ENCODE peak calls at places on chromosome 20, in nine cellular contexts. H is naive thymus-derived CD8-positive, alpha-beta T cell; M is cardiac septum; J is CD8-positive, alpha-beta T cell; Z is NCI-H1436; D is KBM-7; C is D341Med; T is epithelial cell of esophagus; S is ureter. I is an unnamed sample.
A peak's percentile ranks its signal among the peaks of the same experiment; 100 is the strongest.

GRCh38 chr20:20627471-20627870 is 85.0 kb downstream of the RALGAPA2 start:
- DNase-seq in D (no peak), C (no peak), H (no peak), J (no peak), T (no peak), Z (no peak), M (no peak), S (no peak), I (no peak)

GRCh38 chr20:57735831-57736737 is 26.3 kb upstream of the PMEPA1 start:
- DNase-seq in H (no peak), D (no peak), Z (peak; percentile 29), C (no peak), M (no peak), S (no peak), T (no peak), J (no peak), I (peak; percentile 16)

GRCh38 chr20:50679753-50680105 is 11.6 kb downstream of the RIPOR3 start:
- DNase-seq in H (no peak), C (peak; percentile 15), M (no peak), Z (no peak), J (no peak), D (no peak), S (no peak), T (no peak), I (no peak)

GRCh38 chr20:50762435-50763201 is 31.2 kb downstream of the PARD6B start:
- DNase-seq in Z (no peak), J (no peak), T (peak; percentile 75), M (peak; percentile 87), C (no peak), H (no peak), D (no peak), S (peak; percentile 72), I (peak; percentile 88)

GRCh38 chr20:43988867-43989266 is 74.2 kb downstream of the TOX2 start:
- DNase-seq in C (no peak), Z (no peak), J (no peak), D (no peak), S (no peak), T (no peak), H (no peak), M (no peak), I (no peak)

GRCh38 chr20:61797200-61797599 is 268.5 kb downstream of the TAF4 start:
- DNase-seq in T (no peak), J (no peak), H (no peak), M (no peak), Z (no peak), D (peak; percentile 3), C (no peak), S (no peak), I (no peak)

GRCh38 chr20:50221501-50222323 is 31.1 kb downstream of the CEBPB start:
- DNase-seq in J (no peak), D (no peak), T (peak; percentile 61), M (peak; percentile 86), C (no peak), S (no peak), Z (no peak), H (no peak), I (peak; percentile 61)

GRCh38 chr20:63024573-63025392 is 18.0 kb upstream of the BHLHE23 start:
- DNase-seq in M (no peak), T (no peak), D (no peak), H (no peak), J (peak; percentile 6), Z (no peak), C (no peak), S (no peak), I (no peak)

GRCh38 chr20:44993343-44993742 is 27.0 kb downstream of the STK4 start:
- DNase-seq in S (no peak), T (peak; percentile 33), C (no peak), H (no peak), Z (no peak), M (no peak), D (peak; percentile 19), J (no peak), I (no peak)

GRCh38 chr20:8837396-8837795 is 231.5 kb upstream of the PLCB4 start:
- DNase-seq in D (no peak), J (no peak), T (peak; percentile 44), H (no peak), Z (no peak), S (no peak), M (no peak), C (no peak), I (no peak)

GRCh38 chr20:1486566-1486965 is 4.7 kb downstream of the SIRPB2 start:
- DNase-seq in T (peak; percentile 54), H (no peak), M (no peak), Z (no peak), S (no peak), C (no peak), J (no peak), D (no peak), I (no peak)

GRCh38 chr20:19867074-19867473 is 109.0 kb downstream of the RIN2 start:
- DNase-seq in H (no peak), J (no peak), S (no peak), D (no peak), M (no peak), T (peak; percentile 65), Z (no peak), C (no peak), I (no peak)

GRCh38 chr20:62476074-62476838 is 461 bp upstream of the GATA5 start:
- DNase-seq in D (no peak), Z (no peak), T (no peak), J (no peak), M (no peak), S (no peak), C (peak; percentile 56), H (no peak), I (no peak)

GRCh38 chr20:50958733-50959542 is at the start of gene MOCS3:
- DNase-seq in M (peak; percentile 92), D (no peak), Z (peak; percentile 91), J (peak; percentile 90), H (peak; percentile 84), S (peak; percentile 90), T (peak; percentile 96), C (peak; percentile 84), I (peak; percentile 80)

GRCh38 chr20:38196016-38196415 is 30.9 kb upstream of the TGM2 start:
- DNase-seq in D (no peak), S (no peak), M (peak; percentile 46), T (no peak), Z (no peak), J (no peak), H (no peak), C (peak; percentile 9), I (no peak)

GRCh38 chr20:59938696-59939051 is 1.4 kb downstream of the PPP1R3D start:
- DNase-seq in H (no peak), S (no peak), J (no peak), Z (no peak), T (peak; percentile 24), C (no peak), M (no peak), D (no peak), I (no peak)

GRCh38 chr20:39885975-39886649 is 802.9 kb downstream of the MAFB start:
- DNase-seq in M (no peak), T (peak; percentile 86), D (peak; percentile 46), J (no peak), H (no peak), Z (no peak), C (peak; percentile 47), S (peak; percentile 47), I (peak; percentile 64)

GRCh38 chr20:41175727-41176330 is 38.5 kb downstream of the PLCG1 start:
- DNase-seq in M (peak; percentile 66), C (no peak), S (peak; percentile 37), D (no peak), J (no peak), Z (no peak), T (no peak), H (no peak), I (no peak)

GRCh38 chr20:13788167-13788834 is 3.5 kb downstream of the NDUFAF5 start:
- DNase-seq in T (peak; percentile 80), H (no peak), Z (peak; percentile 40), J (peak; percentile 28), S (no peak), M (no peak), C (peak; percentile 65), D (peak; percentile 57), I (peak; percentile 64)

GRCh38 chr20:35934050-35934449 is 20.3 kb downstream of the SCAND1 start:
- DNase-seq in H (no peak), M (no peak), J (no peak), D (no peak), T (no peak), S (no peak), Z (no peak), C (no peak), I (no peak)

GRCh38 chr20:48607544-48607865 is 220.3 kb downstream of the PREX1 start:
- DNase-seq in J (no peak), C (no peak), M (peak; percentile 47), H (no peak), T (no peak), Z (no peak), D (no peak), S (peak; percentile 29), I (no peak)

GRCh38 chr20:62891111-62891510 is 29.5 kb upstream of the TCFL5 start:
- DNase-seq in M (no peak), S (no peak), C (peak; percentile 21), H (no peak), J (peak; percentile 65), T (no peak), Z (no peak), D (no peak), I (no peak)

GRCh38 chr20:52494244-52494643 is 302.7 kb upstream of the ZFP64 start:
- DNase-seq in T (peak; percentile 97), M (no peak), S (peak; percentile 49), D (no peak), Z (no peak), C (no peak), H (no peak), J (peak; percentile 28), I (no peak)

GRCh38 chr20:18857640-18858039 is 44.1 kb downstream of the SCP2D1 start:
- DNase-seq in H (no peak), T (peak; percentile 57), S (no peak), D (no peak), Z (no peak), M (no peak), J (no peak), C (no peak), I (no peak)

GRCh38 chr20:48983423-48984400 is 62.2 kb downstream of the ARFGEF2 start:
- DNase-seq in M (no peak), T (peak; percentile 89), J (no peak), C (no peak), H (no peak), D (no peak), S (peak; percentile 56), Z (no peak), I (no peak)

GRCh38 chr20:60632420-60633262 is 619.4 kb upstream of the CDH4 start:
- DNase-seq in J (no peak), Z (peak; percentile 51), M (no peak), C (no peak), S (no peak), T (no peak), D (no peak), H (no peak), I (no peak)

GRCh38 chr20:31652917-31653385 is 15.2 kb downstream of the COX4I2 start:
- DNase-seq in T (peak; percentile 20), D (no peak), S (no peak), J (no peak), Z (no peak), C (peak; percentile 59), M (no peak), H (no peak), I (no peak)

GRCh38 chr20:13265941-13266340 is 44.9 kb downstream of the ISM1 start:
- DNase-seq in T (no peak), C (no peak), Z (no peak), H (no peak), S (no peak), J (no peak), M (no peak), D (no peak), I (no peak)

GRCh38 chr20:48657426-48658197 is 170.2 kb downstream of the PREX1 start:
- DNase-seq in C (peak; percentile 88), D (peak; percentile 87), Z (peak; percentile 18), T (peak; percentile 75), H (peak; percentile 67), J (peak; percentile 68), S (peak; percentile 78), M (peak; percentile 85), I (no peak)

GRCh38 chr20:35663813-35664543 is 722 bp downstream of the CPNE1 start:
- DNase-seq in H (peak; percentile 64), T (peak; percentile 66), S (peak; percentile 59), Z (peak; percentile 61), M (peak; percentile 82), D (peak; percentile 72), J (peak; percentile 81), C (peak; percentile 66), I (peak; percentile 55)

GRCh38 chr20:3119044-3119443 is 34.5 kb upstream of the AVP start:
- DNase-seq in C (no peak), S (no peak), Z (no peak), H (no peak), J (no peak), T (no peak), M (no peak), D (no peak), I (no peak)

I was measured in right lobe of liver.